ENCODE peak calls at places on chromosomes 7 and 10, in six cellular contexts. One of them, this sample, is unnamed.
A peak's percentile ranks its signal among the peaks of the same experiment; 100 is the strongest.

GRCh38 chr7:50208335-50208982 is 96.1 kb upstream of the IKZF1 start:
- DNase-seq in T-cell: no peak
- DNase-seq in AG09309: no peak
- DNase-seq in COR-L47: no peak
- DNase-seq in GM23248: no peak
- DNase-seq in PC-3: no peak
- DNase-seq in this sample: no peak

GRCh38 chr10:103614511-103615158 is 121.1 kb downstream of the NEURL1 start:
- DNase-seq in COR-L47: no peak
- DNase-seq in T-cell: no peak
- DNase-seq in GM23248: peak; percentile 40
- DNase-seq in AG09309: no peak
- DNase-seq in PC-3: no peak
- DNase-seq in this sample: no peak

GRCh38 chr10:25017247-25017590 is 807 bp downstream of the THNSL1 start:
- DNase-seq in PC-3: peak; percentile 5
- DNase-seq in GM23248: peak; percentile 40
- DNase-seq in T-cell: no peak
- DNase-seq in COR-L47: peak; percentile 2
- DNase-seq in AG09309: no peak
- DNase-seq in this sample: no peak

GRCh38 chr10:34696423-34696822 is 118.7 kb downstream of the PARD3 start:
- DNase-seq in PC-3: peak; percentile 99
- DNase-seq in T-cell: no peak
- DNase-seq in COR-L47: no peak
- DNase-seq in AG09309: no peak
- DNase-seq in GM23248: peak; percentile 80
- DNase-seq in this sample: no peak

GRCh38 chr7:142030846-142031245 is 35.2 kb downstream of the MGAM start:
- DNase-seq in T-cell: no peak
- DNase-seq in AG09309: no peak
- DNase-seq in PC-3: no peak
- DNase-seq in GM23248: no peak
- DNase-seq in COR-L47: no peak
- DNase-seq in this sample: no peak

GRCh38 chr10:113179966-113180365 is 229.9 kb downstream of the TCF7L2 start:
- DNase-seq in COR-L47: no peak
- DNase-seq in PC-3: no peak
- DNase-seq in AG09309: no peak
- DNase-seq in GM23248: no peak
- DNase-seq in T-cell: no peak
- DNase-seq in this sample: no peak

GRCh38 chr7:92955081-92955480 is 118.7 kb upstream of the CDK6 start:
- DNase-seq in T-cell: no peak
- DNase-seq in AG09309: no peak
- DNase-seq in PC-3: peak; percentile 4
- DNase-seq in GM23248: no peak
- DNase-seq in COR-L47: no peak
- DNase-seq in this sample: no peak

GRCh38 chr10:24449334-24449740 is 240.4 kb downstream of the KIAA1217 start:
- DNase-seq in T-cell: no peak
- DNase-seq in AG09309: no peak
- DNase-seq in COR-L47: no peak
- DNase-seq in PC-3: no peak
- DNase-seq in GM23248: peak; percentile 58
- DNase-seq in this sample: no peak

GRCh38 chr10:16884485-16884884 is 67.3 kb upstream of the RSU1 start:
- DNase-seq in GM23248: no peak
- DNase-seq in T-cell: no peak
- DNase-seq in AG09309: no peak
- DNase-seq in COR-L47: no peak
- DNase-seq in PC-3: no peak
- DNase-seq in this sample: no peak

GRCh38 chr10:8852546-8852945 is 798.1 kb downstream of the GATA3 start:
- DNase-seq in PC-3: no peak
- DNase-seq in COR-L47: no peak
- DNase-seq in AG09309: no peak
- DNase-seq in T-cell: no peak
- DNase-seq in GM23248: no peak
- DNase-seq in this sample: no peak

GRCh38 chr7:152851326-152851725 is 91.8 kb downstream of the ACTR3B start:
- DNase-seq in T-cell: no peak
- DNase-seq in COR-L47: no peak
- DNase-seq in AG09309: no peak
- DNase-seq in PC-3: no peak
- DNase-seq in GM23248: no peak
- DNase-seq in this sample: no peak

GRCh38 chr7:22723642-22724041 is 3.4 kb upstream of the IL6 start:
- DNase-seq in GM23248: peak; percentile 60
- DNase-seq in AG09309: no peak
- DNase-seq in PC-3: no peak
- DNase-seq in COR-L47: no peak
- DNase-seq in T-cell: no peak
- DNase-seq in this sample: no peak

GRCh38 chr7:149310113-149310836 is 48.3 kb downstream of the ZNF783 start:
- DNase-seq in GM23248: peak; percentile 81
- DNase-seq in AG09309: peak; percentile 61
- DNase-seq in PC-3: peak; percentile 80
- DNase-seq in T-cell: no peak
- DNase-seq in COR-L47: peak; percentile 27
- DNase-seq in this sample: no peak

GRCh38 chr7:131008840-131009651 is 275.0 kb upstream of the KLF14 start:
- DNase-seq in AG09309: no peak
- DNase-seq in GM23248: peak; percentile 80
- DNase-seq in T-cell: no peak
- DNase-seq in COR-L47: no peak
- DNase-seq in PC-3: peak; percentile 61
- DNase-seq in this sample: no peak

GRCh38 chr7:105831824-105832535 is 44.4 kb downstream of the ATXN7L1 start:
- DNase-seq in GM23248: no peak
- DNase-seq in COR-L47: no peak
- DNase-seq in PC-3: no peak
- DNase-seq in AG09309: no peak
- DNase-seq in T-cell: no peak
- DNase-seq in this sample: no peak

GRCh38 chr7:129853661-129854268 is 99.0 kb downstream of the UBE2H start:
- DNase-seq in T-cell: no peak
- DNase-seq in PC-3: peak; percentile 75
- DNase-seq in COR-L47: no peak
- DNase-seq in GM23248: peak; percentile 85
- DNase-seq in AG09309: peak; percentile 35
- DNase-seq in this sample: no peak

GRCh38 chr7:107115114-107115513 is 53.7 kb upstream of the HBP1 start:
- DNase-seq in COR-L47: no peak
- DNase-seq in GM23248: no peak
- DNase-seq in T-cell: no peak
- DNase-seq in AG09309: no peak
- DNase-seq in PC-3: no peak
- DNase-seq in this sample: no peak

GRCh38 chr10:69435966-69436520 is 15.2 kb upstream of the TSPAN15 start:
- DNase-seq in GM23248: no peak
- DNase-seq in PC-3: no peak
- DNase-seq in AG09309: no peak
- DNase-seq in T-cell: no peak
- DNase-seq in COR-L47: no peak
- DNase-seq in this sample: no peak

GRCh38 chr10:93599335-93599734 is 1.7 kb downstream of the RBP4 start:
- DNase-seq in PC-3: no peak
- DNase-seq in GM23248: no peak
- DNase-seq in AG09309: no peak
- DNase-seq in T-cell: no peak
- DNase-seq in COR-L47: no peak
- DNase-seq in this sample: no peak

GRCh38 chr10:133241501-133242205 is 4.0 kb downstream of the VENTX start:
- DNase-seq in COR-L47: no peak
- DNase-seq in PC-3: no peak
- DNase-seq in GM23248: no peak
- DNase-seq in AG09309: no peak
- DNase-seq in T-cell: no peak
- DNase-seq in this sample: no peak

GRCh38 chr7:41882745-41883527 is 180.0 kb upstream of the INHBA start:
- DNase-seq in COR-L47: no peak
- DNase-seq in GM23248: no peak
- DNase-seq in PC-3: no peak
- DNase-seq in T-cell: no peak
- DNase-seq in AG09309: no peak
- DNase-seq in this sample: no peak

GRCh38 chr10:124867304-124867703 is 65.7 kb downstream of the ABRAXAS2 start:
- DNase-seq in COR-L47: no peak
- DNase-seq in PC-3: no peak
- DNase-seq in GM23248: no peak
- DNase-seq in T-cell: no peak
- DNase-seq in AG09309: no peak
- DNase-seq in this sample: no peak

GRCh38 chr7:19964198-19964597 is 190.8 kb upstream of the TMEM196 start:
- DNase-seq in GM23248: peak; percentile 88
- DNase-seq in COR-L47: no peak
- DNase-seq in PC-3: no peak
- DNase-seq in T-cell: no peak
- DNase-seq in AG09309: no peak
- DNase-seq in this sample: no peak

GRCh38 chr10:22629843-22630228 is 84.5 kb downstream of the PIP4K2A start:
- DNase-seq in COR-L47: no peak
- DNase-seq in PC-3: no peak
- DNase-seq in T-cell: no peak
- DNase-seq in GM23248: no peak
- DNase-seq in AG09309: no peak
- DNase-seq in this sample: no peak

GRCh38 chr10:11035318-11035920 is 17.7 kb downstream of the CELF2 start:
- DNase-seq in PC-3: peak; percentile 36
- DNase-seq in COR-L47: no peak
- DNase-seq in AG09309: peak; percentile 8
- DNase-seq in GM23248: peak; percentile 90
- DNase-seq in T-cell: no peak
- DNase-seq in this sample: no peak

GRCh38 chr10:1020966-1021365 is 4.7 kb downstream of the IDI2 start:
- DNase-seq in COR-L47: no peak
- DNase-seq in AG09309: no peak
- DNase-seq in T-cell: no peak
- DNase-seq in GM23248: no peak
- DNase-seq in PC-3: no peak
- DNase-seq in this sample: no peak

GRCh38 chr7:115941703-115942268 is 88.8 kb downstream of the TFEC start:
- DNase-seq in PC-3: peak; percentile 45
- DNase-seq in GM23248: peak; percentile 44
- DNase-seq in T-cell: no peak
- DNase-seq in AG09309: no peak
- DNase-seq in COR-L47: no peak
- DNase-seq in this sample: no peak

GRCh38 chr10:110016037-110016436 is 8.3 kb downstream of the ADD3 start:
- DNase-seq in GM23248: no peak
- DNase-seq in T-cell: no peak
- DNase-seq in AG09309: no peak
- DNase-seq in COR-L47: no peak
- DNase-seq in PC-3: peak; percentile 19
- DNase-seq in this sample: no peak

This sample was measured in CD8-positive, alpha-beta T cell.